ENCODE peak calls at places on chromosomes 3 and 15, in five cellular contexts. L is A549, M is transverse colon, R is heart left ventricle, U is right lobe of liver. D is an unnamed sample.

GRCh38 chr3:48247401-48247807 is 6.5 kb downstream of the ZNF589 start:
- DNase-seq in L (no peak), M (no peak), R (no peak), U (no peak), D (no peak)

GRCh38 chr15:73002509-73002908 is 49.8 kb upstream of the NEO1 start:
- DNase-seq in L (no peak), M (no peak), R (no peak), U (no peak), D (no peak)

GRCh38 chr3:71416868-71417267 is 166.7 kb downstream of the FOXP1 start:
- DNase-seq in L (no peak), M (no peak), R (no peak), U (no peak), D (no peak)

GRCh38 chr3:78258798-78259197 is 1218.9 kb downstream of the ROBO2 start:
- DNase-seq in L (no peak), M (no peak), R (no peak), U (no peak), D (no peak)

GRCh38 chr15:66782785-66783184 is 80.7 kb downstream of the SMAD6 start:
- DNase-seq in L (no peak), M (no peak), R (no peak), U (no peak), D (no peak)

GRCh38 chr3:183537295-183537730 is 18.2 kb downstream of the KLHL6 start:
- DNase-seq in L (no peak), M (no peak), R (no peak), U (no peak), D (no peak)

GRCh38 chr3:72123908-72124441 is 339.0 kb upstream of the PROK2 start:
- DNase-seq in L (peak), M (peak), R (no peak), U (peak), D (peak)

GRCh38 chr3:141998674-141999290 is 122.3 kb downstream of the ATP1B3 start:
- DNase-seq in L (peak), M (no peak), R (no peak), U (no peak), D (no peak)

GRCh38 chr3:183904833-183905780 is 20.4 kb upstream of the PARL start:
- DNase-seq in L (no peak), M (no peak), R (no peak), U (no peak), D (no peak)

GRCh38 chr3:196774191-196774820 is 34.6 kb downstream of the PAK2 start:
- DNase-seq in L (no peak), M (no peak), R (no peak), U (no peak), D (no peak)

GRCh38 chr3:15015456-15015855 is 49.7 kb downstream of the MRPS25 start:
- DNase-seq in L (no peak), M (no peak), R (no peak), U (no peak), D (no peak)

GRCh38 chr3:112351036-112351435 is 18.1 kb downstream of the CD200 start:
- DNase-seq in L (no peak), M (no peak), R (no peak), U (no peak), D (no peak)

GRCh38 chr15:48888836-48889235 is 10.9 kb downstream of the EID1 start:
- DNase-seq in L (no peak), M (no peak), R (no peak), U (no peak), D (no peak)

GRCh38 chr3:57755368-57756021 is 614 bp upstream of the SLMAP start:
- DNase-seq in L (peak), M (peak), R (no peak), U (no peak), D (peak)

GRCh38 chr15:31077981-31078380 is 23.5 kb downstream of the TRPM1 start:
- DNase-seq in L (no peak), M (no peak), R (no peak), U (no peak), D (no peak)

GRCh38 chr3:177528306-177529070 is 331.2 kb upstream of the TBL1XR1 start:
- DNase-seq in L (no peak), M (no peak), R (no peak), U (no peak), D (no peak)

GRCh38 chr3:6680119-6680806 is 180.7 kb upstream of the GRM7 start:
- DNase-seq in L (no peak), M (no peak), R (no peak), U (no peak), D (no peak)

GRCh38 chr3:32239638-32240550 is 1.4 kb downstream of the CMTM8 start:
- DNase-seq in L (peak), M (peak), R (no peak), U (peak), D (peak)

GRCh38 chr3:148873270-148873927 is 8.3 kb downstream of the CPA3 start:
- DNase-seq in L (no peak), M (no peak), R (no peak), U (no peak), D (no peak)

GRCh38 chr3:5144316-5144994 is 22.4 kb downstream of the ARL8B start:
- DNase-seq in L (no peak), M (no peak), R (no peak), U (no peak), D (peak)

GRCh38 chr3:197501879-197502620 is 53.7 kb downstream of the BDH1 start:
- DNase-seq in L (no peak), M (peak), R (no peak), U (peak), D (no peak)

GRCh38 chr15:64690008-64690407 is 85.4 kb downstream of the RBPMS2 start:
- DNase-seq in L (no peak), M (no peak), R (no peak), U (no peak), D (no peak)

GRCh38 chr3:48820626-48821324 is 26.9 kb downstream of the PRKAR2A start:
- DNase-seq in L (no peak), M (no peak), R (no peak), U (no peak), D (no peak)

GRCh38 chr15:64604319-64604718 is 143.9 kb downstream of the ZNF609 start:
- DNase-seq in L (no peak), M (no peak), R (no peak), U (no peak), D (no peak)

GRCh38 chr3:147414369-147415135 is 5.4 kb downstream of the ZIC1 start:
- DNase-seq in L (no peak), M (no peak), R (no peak), U (no peak), D (no peak)

GRCh38 chr3:29683306-29683993 is 402.6 kb downstream of the RBMS3 start:
- DNase-seq in L (peak), M (no peak), R (no peak), U (no peak), D (no peak)

GRCh38 chr15:65611888-65612615 is 1.1 kb upstream of the INTS14 start:
- DNase-seq in L (no peak), M (no peak), R (no peak), U (no peak), D (no peak)

GRCh38 chr3:156728267-156728985 is 54.0 kb downstream of the TIPARP start:
- DNase-seq in L (no peak), M (no peak), R (no peak), U (no peak), D (no peak)

GRCh38 chr3:12380408-12380795 is 91.5 kb downstream of the PPARG start:
- DNase-seq in L (no peak), M (no peak), R (no peak), U (no peak), D (no peak)

GRCh38 chr3:141776885-141777284 is 13.7 kb downstream of the GRK7 start:
- DNase-seq in L (no peak), M (no peak), R (no peak), U (no peak), D (no peak)

GRCh38 chr3:106025151-106025722 is 156.4 kb upstream of the CBLB start:
- DNase-seq in L (no peak), M (peak), R (peak), U (no peak), D (peak)

GRCh38 chr15:90769375-90769774 is 52.2 kb downstream of the BLM start:
- DNase-seq in L (no peak), M (no peak), R (no peak), U (no peak), D (peak)

GRCh38 chr3:138947303-138948121 is 495 bp downstream of the FOXL2NB start:
- DNase-seq in L (no peak), M (no peak), R (no peak), U (no peak), D (no peak)

GRCh38 chr3:194782767-194783404 is 97.2 kb downstream of the FAM43A start:
- DNase-seq in L (no peak), M (no peak), R (no peak), U (no peak), D (no peak)

GRCh38 chr15:100818927-100819326 is 60.7 kb upstream of the ALDH1A3 start:
- DNase-seq in L (no peak), M (no peak), R (no peak), U (no peak), D (peak)

GRCh38 chr3:196641278-196642058 is 2.0 kb downstream of the NRROS start:
- DNase-seq in L (no peak), M (no peak), R (no peak), U (no peak), D (no peak)

GRCh38 chr3:123758081-123758564 is 126.0 kb downstream of the MYLK start:
- DNase-seq in L (no peak), M (no peak), R (no peak), U (no peak), D (no peak)

DNA sequence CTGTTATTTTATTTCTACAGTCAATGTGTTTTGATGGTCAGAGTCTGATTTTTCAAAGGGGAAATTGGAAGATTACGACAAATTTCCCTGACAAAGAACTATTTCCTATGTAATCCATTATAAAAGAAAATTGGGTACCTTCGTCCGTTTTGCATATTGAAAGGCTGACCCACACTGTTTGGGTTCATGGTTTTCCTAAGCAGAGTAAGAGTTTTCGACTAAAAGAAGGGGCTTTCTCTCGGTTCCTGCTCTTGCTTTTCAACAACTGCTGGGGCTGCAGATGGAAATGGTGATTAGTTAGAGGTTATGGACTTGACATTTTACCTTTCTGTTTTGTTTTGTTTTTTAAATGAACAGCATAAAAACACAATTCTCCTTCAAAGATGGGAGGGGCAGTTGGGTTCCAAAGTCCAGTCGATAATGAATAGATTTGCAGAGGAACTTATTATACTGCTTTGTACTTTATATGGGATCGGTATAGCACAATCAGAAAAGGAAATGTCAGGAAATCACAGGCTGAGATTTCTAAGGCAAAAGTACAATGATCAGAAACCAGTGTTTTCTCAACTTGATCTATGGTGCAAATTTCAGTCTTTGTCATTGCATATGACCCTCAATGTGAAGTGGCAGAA is 1.0 kb downstream of the KCNMB2 start:
- DNase-seq in L (no peak), M (no peak), R (no peak), U (no peak), D (no peak)
- H3K4me3 ChIP-seq in L (no peak), M (peak), R (peak), U (peak), D (peak)

GRCh38 chr3:51974963-51975856 is at the start of gene ABHD14A:
- DNase-seq in L (peak), M (peak), R (peak), U (peak), D (peak)
- TF ChIP-seq POLR2A in L (peak), M (peak), R (peak), U (peak), D (peak)

GRCh38 chr3:159128628-159129027 is 326.8 kb downstream of the MFSD1 start:
- DNase-seq in L (no peak), M (no peak), R (no peak), U (no peak), D (no peak)
- H3K4me3 ChIP-seq in L (no peak), M (no peak), R (no peak), U (no peak), D (no peak)

DNA sequence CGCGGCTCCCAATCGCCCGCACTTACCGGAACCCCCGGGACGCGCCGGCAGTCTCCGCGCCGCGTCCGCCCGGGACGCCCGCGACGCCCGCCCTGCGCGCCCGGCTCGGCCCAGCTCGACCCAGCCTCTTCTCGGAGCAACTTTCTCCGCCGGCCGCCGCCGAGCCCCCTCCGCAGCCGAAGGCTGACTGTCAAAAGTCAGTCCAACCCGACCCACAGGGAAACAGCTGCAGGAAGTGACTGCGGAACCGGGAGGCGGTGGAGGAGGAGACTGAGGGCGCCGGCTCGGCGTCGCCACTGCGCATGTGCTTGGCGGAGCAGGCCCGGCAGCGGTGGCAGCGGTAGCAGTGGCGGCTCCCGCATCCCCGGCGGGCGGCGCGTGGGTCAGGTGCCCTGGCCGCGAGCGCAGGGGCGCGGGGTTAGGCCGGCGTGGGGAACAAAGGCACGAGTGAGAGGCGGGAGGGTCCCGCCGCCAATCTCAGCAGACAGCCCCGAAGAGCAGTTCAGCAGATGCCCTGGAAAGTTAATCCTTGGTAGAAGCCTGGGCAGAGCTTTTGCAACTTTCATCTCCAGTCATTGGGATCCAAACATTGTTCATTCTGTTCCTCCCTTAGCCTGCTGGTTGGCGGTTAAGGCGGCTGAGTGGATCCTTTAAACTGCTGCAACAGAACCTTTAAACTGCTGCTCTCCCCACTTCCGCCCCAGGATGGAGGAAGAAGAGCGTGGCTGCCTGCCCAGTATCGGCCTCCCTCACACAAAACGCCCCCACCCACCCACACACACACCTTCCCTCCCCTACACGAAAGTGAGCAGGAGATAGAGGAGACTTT is at the start of gene ZMAT3:
- DNase-seq in L (peak), M (peak), R (peak), U (peak), D (peak)
- TF ChIP-seq POLR2A in L (peak), M (peak), R (peak), U (peak), D (peak)

GRCh38 chr15:43527802-43528541 is 10.6 kb downstream of the MAP1A start:
- DNase-seq in L (no peak), M (no peak), R (no peak), U (no peak), D (no peak)

GRCh38 chr15:43525131-43525530 is 7.7 kb downstream of the MAP1A start:
- DNase-seq in L (no peak), M (no peak), R (no peak), U (no peak), D (no peak)

GRCh38 chr15:43524254-43524847 is 6.9 kb downstream of the MAP1A start:
- DNase-seq in L (no peak), M (no peak), R (no peak), U (no peak), D (no peak)

GRCh38 chr15:43527016-43527801 is 9.8 kb downstream of the MAP1A start:
- DNase-seq in L (no peak), M (no peak), R (no peak), U (no peak), D (no peak)

GRCh38 chr15:43526261-43526930 is 9.0 kb downstream of the MAP1A start:
- DNase-seq in L (no peak), M (no peak), R (no peak), U (no peak), D (no peak)
- H3K4me3 ChIP-seq in L (no peak), M (no peak), R (no peak), U (no peak), D (no peak)

DNA sequence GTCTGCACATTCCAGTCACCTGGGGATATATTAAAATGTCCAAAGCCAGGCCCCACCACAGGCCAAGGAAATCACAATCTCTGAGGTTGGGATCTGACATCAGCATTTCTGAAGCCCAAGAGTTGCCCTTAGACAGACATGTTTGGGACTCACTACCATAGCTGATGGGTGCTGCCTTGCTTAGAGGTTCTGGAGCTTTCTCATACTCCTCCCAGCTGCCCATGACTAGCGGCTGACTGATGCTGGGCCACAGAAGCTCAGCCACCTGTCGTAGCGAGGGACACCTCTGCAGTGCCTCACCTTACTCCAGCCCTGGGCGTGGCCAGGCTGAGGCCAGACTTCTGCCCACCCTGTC is 58.8 kb upstream of the XCR1 start:
- DNase-seq in L (no peak), M (no peak), R (no peak), U (no peak), D (no peak)
- TF ChIP-seq POLR2A in L (no peak), M (no peak), R (no peak), U (no peak), D (no peak)

GRCh38 chr3:42683875-42684593 is 1.3 kb upstream of the KLHL40 start:
- DNase-seq in L (peak), M (peak), R (peak), U (no peak), D (peak)
- H3K4me3 ChIP-seq in L (no peak), M (no peak), R (no peak), U (no peak), D (no peak)